ENCODE peak calls at places on chromosomes 2 and 18, in six cellular contexts. P, O, C, Z, S and Q are unnamed samples.

GRCh38 chr2:196927318-196928225 is 1.1 kb upstream of the PGAP1 start:
- DNase-seq in P (no peak), O (peak; percentile 45), C (peak; percentile 72), Z (peak; percentile 7), S (peak; percentile 23), Q (peak; percentile 34)

GRCh38 chr2:19725392-19725791 is 176.4 kb downstream of the TTC32 start:
- DNase-seq in P (no peak), O (no peak), C (no peak), Z (no peak), S (no peak), Q (no peak)

GRCh38 chr2:67091681-67092080 is 305.5 kb upstream of the ETAA1 start:
- DNase-seq in P (no peak), O (no peak), C (no peak), Z (no peak), S (no peak), Q (no peak)

GRCh38 chr2:173720310-173720709 is 244.9 kb downstream of the SP3 start:
- DNase-seq in P (no peak), O (no peak), C (no peak), Z (no peak), S (no peak), Q (no peak)

GRCh38 chr2:170332676-170333402 is 154.9 kb downstream of the MYO3B start:
- DNase-seq in P (no peak), O (no peak), C (peak; percentile 62), Z (no peak), S (no peak), Q (no peak)

GRCh38 chr2:176094307-176094706 is 1.8 kb downstream of the HOXD13 start:
- DNase-seq in P (no peak), O (no peak), C (no peak), Z (no peak), S (no peak), Q (no peak)

GRCh38 chr18:60883594-60883993 is 449.6 kb upstream of the CDH20 start:
- DNase-seq in P (no peak), O (no peak), C (no peak), Z (no peak), S (no peak), Q (no peak)

GRCh38 chr18:50726960-50727589 is 92.7 kb downstream of the MRO start:
- DNase-seq in P (no peak), O (peak; percentile 83), C (no peak), Z (no peak), S (peak; percentile 67), Q (peak; percentile 65)

GRCh38 chr2:147989809-147990403 is 30.6 kb downstream of the ORC4 start:
- DNase-seq in P (no peak), O (peak; percentile 64), C (peak; percentile 10), Z (peak; percentile 64), S (peak; percentile 62), Q (peak; percentile 55)

GRCh38 chr2:28810384-28811285 is at the start of gene SPDYA:
- DNase-seq in P (peak; percentile 84), O (peak; percentile 83), C (peak; percentile 50), Z (no peak), S (peak; percentile 90), Q (peak; percentile 90)

GRCh38 chr2:61178603-61179545 is 16.9 kb downstream of the C2orf74 start:
- DNase-seq in P (no peak), O (peak; percentile 64), C (no peak), Z (peak; percentile 22), S (peak; percentile 33), Q (peak; percentile 46)

GRCh38 chr2:141055526-141055925 is 1075.3 kb downstream of the LRP1B start:
- DNase-seq in P (no peak), O (no peak), C (peak; percentile 47), Z (no peak), S (no peak), Q (no peak)

GRCh38 chr18:69617888-69618287 is 217.2 kb downstream of the DOK6 start:
- DNase-seq in P (no peak), O (no peak), C (no peak), Z (no peak), S (no peak), Q (no peak)

GRCh38 chr2:5374736-5375135 is 317.4 kb upstream of the SOX11 start:
- DNase-seq in P (no peak), O (no peak), C (no peak), Z (no peak), S (no peak), Q (no peak)

GRCh38 chr2:10588911-10589310 is 100.9 kb downstream of the NOL10 start:
- DNase-seq in P (no peak), O (no peak), C (no peak), Z (no peak), S (no peak), Q (no peak)

GRCh38 chr2:176132397-176133086 is 3.0 kb downstream of the HOXD8 start:
- DNase-seq in P (no peak), O (no peak), C (no peak), Z (no peak), S (no peak), Q (no peak)

GRCh38 chr2:44291281-44292248 is 16.3 kb downstream of the SLC3A1 start:
- DNase-seq in P (peak; percentile 38), O (peak; percentile 11), C (peak; percentile 85), Z (no peak), S (no peak), Q (no peak)

GRCh38 chr18:25275414-25276001 is 76.5 kb downstream of the ZNF521 start:
- DNase-seq in P (peak; percentile 21), O (no peak), C (no peak), Z (no peak), S (no peak), Q (no peak)

GRCh38 chr2:9033385-9034175 is 30.1 kb upstream of the MBOAT2 start:
- DNase-seq in P (no peak), O (no peak), C (no peak), Z (no peak), S (no peak), Q (no peak)

GRCh38 chr2:105802587-105802986 is 57.9 kb downstream of the NCK2 start:
- DNase-seq in P (no peak), O (peak; percentile 90), C (peak; percentile 47), Z (peak; percentile 79), S (peak; percentile 38), Q (peak; percentile 47)

DNA sequence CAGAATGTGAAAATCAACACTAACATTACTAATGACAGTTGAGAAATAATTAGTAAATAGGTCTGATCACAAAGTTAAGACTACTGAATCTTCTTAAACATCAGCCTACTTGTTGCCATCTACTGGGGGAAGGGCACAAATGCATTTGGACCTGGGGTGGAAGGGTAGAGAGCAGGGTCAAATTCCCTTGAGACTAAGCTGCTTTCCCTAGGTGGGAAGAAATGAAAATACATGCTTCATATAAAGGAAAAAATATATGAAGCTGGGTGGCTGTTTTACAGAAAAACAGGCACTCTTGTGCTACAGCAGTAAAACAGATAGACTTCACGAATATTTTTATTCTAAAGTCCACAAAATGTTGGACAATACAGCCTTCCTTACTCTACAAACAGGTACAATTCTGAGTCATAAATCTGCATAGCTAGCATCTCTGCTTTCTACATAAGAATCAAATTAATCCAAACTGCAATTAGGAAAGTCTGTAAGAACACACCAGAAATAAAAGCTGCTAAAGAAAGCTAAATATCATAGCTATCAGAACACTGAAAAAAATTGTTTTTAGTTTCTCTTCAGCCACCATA is 10.9 kb downstream of the TRIP12 start:
- DNase-seq in P (peak; percentile 23), O (peak; percentile 51), C (peak; percentile 2), Z (peak; percentile 64), S (peak; percentile 45), Q (peak; percentile 44)
- TF ChIP-seq CTCF in P (no peak), O (peak; percentile 39), C (peak; percentile 45), Z (peak; percentile 79), S (peak; percentile 58), Q (peak; percentile 29)

GRCh38 chr2:30406853-30407252 is 40.2 kb upstream of the LCLAT1 start:
- DNase-seq in P (no peak), O (no peak), C (no peak), Z (no peak), S (no peak), Q (no peak)
- TF ChIP-seq CTCF in P (no peak), O (no peak), C (no peak), Z (no peak), S (no peak), Q (no peak)

GRCh38 chr2:162090109-162090508 is 16.1 kb upstream of the DPP4 start:
- DNase-seq in P (no peak), O (no peak), C (no peak), Z (no peak), S (no peak), Q (no peak)

GRCh38 chr2:162086904-162087303 is 12.9 kb upstream of the DPP4 start:
- DNase-seq in P (no peak), O (no peak), C (peak; percentile 56), Z (no peak), S (no peak), Q (no peak)

GRCh38 chr2:162092656-162093556 is 18.9 kb upstream of the DPP4 start:
- DNase-seq in P (no peak), O (no peak), C (peak; percentile 97), Z (no peak), S (no peak), Q (no peak)

GRCh38 chr2:162092008-162092390 is 18.0 kb upstream of the DPP4 start:
- DNase-seq in P (no peak), O (no peak), C (no peak), Z (no peak), S (no peak), Q (no peak)

DNA sequence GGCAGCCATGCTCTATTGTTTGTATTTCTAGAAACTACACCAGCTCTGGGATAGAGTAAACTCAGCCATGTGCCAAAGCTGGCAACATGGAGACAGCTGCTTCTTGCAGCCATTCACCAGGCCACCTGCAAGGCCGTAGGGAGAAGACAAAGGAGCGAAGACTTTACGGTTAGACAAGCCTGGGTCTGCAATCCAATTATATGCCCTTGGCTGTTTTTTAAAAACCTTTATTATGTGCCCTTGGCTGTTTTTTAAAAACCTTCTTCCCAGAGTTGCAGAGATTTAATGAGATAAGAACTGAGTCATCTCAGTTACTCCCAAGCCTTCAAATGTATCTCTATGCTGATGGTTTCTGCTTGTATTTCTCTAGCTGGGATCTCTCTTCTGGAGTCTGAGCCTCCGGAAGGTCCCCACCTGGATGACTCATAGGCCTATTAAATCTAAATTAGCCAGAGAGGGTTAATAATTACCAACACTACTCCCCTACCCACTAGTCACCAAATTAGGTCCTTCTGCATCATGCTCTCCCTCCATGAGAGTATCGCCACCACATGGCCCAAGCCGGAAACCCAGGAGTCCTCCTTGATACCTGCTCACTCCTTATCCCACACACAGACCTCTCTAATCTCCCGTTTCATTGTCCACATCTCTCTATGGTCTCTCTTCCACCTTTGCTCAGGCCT is 17.5 kb upstream of the DPP4 start:
- DNase-seq in P (no peak), O (no peak), C (peak; percentile 90), Z (no peak), S (no peak), Q (no peak)
- TF ChIP-seq CTCF in P (no peak), O (peak; percentile 13), C (peak; percentile 51), Z (peak; percentile 25), S (no peak), Q (peak; percentile 23)

DNA sequence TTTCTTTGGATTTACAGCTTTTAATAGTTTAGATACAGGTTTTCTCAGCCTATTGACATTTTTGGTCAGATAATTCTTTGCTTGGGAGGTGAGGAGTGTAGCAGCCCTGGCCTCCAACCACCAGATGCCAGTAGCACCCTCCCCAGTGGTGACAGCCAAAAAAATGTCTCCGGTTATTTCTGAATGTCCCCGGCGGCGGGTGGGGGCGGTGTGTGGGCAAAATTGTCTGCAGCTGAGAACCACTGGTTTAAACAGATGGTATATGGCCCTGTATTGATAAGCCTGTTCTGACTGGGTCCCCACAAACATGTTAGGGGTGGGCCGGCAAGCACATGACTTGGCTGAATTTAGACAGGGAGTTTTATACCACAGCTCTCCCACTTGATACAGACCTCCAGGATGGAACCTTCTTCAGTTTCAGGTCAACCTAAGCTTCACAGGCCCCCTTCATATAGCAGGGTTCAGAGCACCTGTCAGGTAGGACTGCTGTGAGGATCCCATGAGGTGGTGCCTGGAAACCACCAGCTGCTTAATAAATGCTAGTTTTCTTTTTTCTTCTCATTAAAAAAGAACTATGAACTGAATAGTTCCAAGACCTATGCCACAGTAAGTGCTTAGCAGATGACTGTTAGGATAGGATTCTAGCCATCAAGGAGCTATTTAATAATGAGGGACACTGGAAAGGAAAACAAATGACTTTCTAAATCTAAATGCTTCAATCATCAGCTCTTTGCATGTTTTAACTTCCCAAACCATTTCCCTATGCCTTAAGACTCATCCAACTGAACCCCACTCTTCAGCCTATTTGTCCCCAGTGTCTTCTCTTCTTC is 18.1 kb downstream of the LPIN2 start:
- DNase-seq in P (peak; percentile 9), O (peak; percentile 53), C (no peak), Z (peak; percentile 69), S (peak; percentile 60), Q (peak; percentile 70)
- TF ChIP-seq CTCF in P (no peak), O (peak; percentile 44), C (peak; percentile 25), Z (peak; percentile 86), S (peak; percentile 68), Q (peak; percentile 71)